ENCODE peak calls at places on chromosome 10, in seven cellular contexts. One of them, this sample, is unnamed.

GRCh38 chr10:19788075-19788686 is 28.1 kb upstream of the PLXDC2 start:
- DNase-seq in endodermal cell: peak; percentile 75
- DNase-seq in neural progenitor cell: peak; percentile 66
- DNase-seq in mammary epithelial cell: peak; percentile 20
- DNase-seq in BJ: peak; percentile 8
- DNase-seq in IMR-90: peak; percentile 73
- DNase-seq in AG09309: peak; percentile 18
- DNase-seq in this sample: peak; percentile 23

GRCh38 chr10:49163741-49164140 is 24.4 kb downstream of the TMEM273 start:
- DNase-seq in endodermal cell: no peak
- DNase-seq in neural progenitor cell: no peak
- DNase-seq in mammary epithelial cell: no peak
- DNase-seq in BJ: no peak
- DNase-seq in IMR-90: peak; percentile 96
- DNase-seq in AG09309: no peak
- DNase-seq in this sample: no peak

GRCh38 chr10:125691160-125691981 is 8.4 kb upstream of the TEX36 start:
- DNase-seq in endodermal cell: no peak
- DNase-seq in neural progenitor cell: no peak
- DNase-seq in mammary epithelial cell: no peak
- DNase-seq in BJ: peak; percentile 76
- DNase-seq in IMR-90: no peak
- DNase-seq in AG09309: peak; percentile 78
- DNase-seq in this sample: peak; percentile 67

GRCh38 chr10:132326925-132327324 is 5.1 kb upstream of the LRRC27 start:
- DNase-seq in endodermal cell: no peak
- DNase-seq in neural progenitor cell: no peak
- DNase-seq in mammary epithelial cell: no peak
- DNase-seq in BJ: no peak
- DNase-seq in IMR-90: no peak
- DNase-seq in AG09309: no peak
- DNase-seq in this sample: no peak

GRCh38 chr10:73439055-73439454 is 5.7 kb upstream of the MSS51 start:
- DNase-seq in endodermal cell: no peak
- DNase-seq in neural progenitor cell: no peak
- DNase-seq in mammary epithelial cell: peak; percentile 2
- DNase-seq in BJ: no peak
- DNase-seq in IMR-90: peak; percentile 66
- DNase-seq in AG09309: no peak
- DNase-seq in this sample: no peak

GRCh38 chr10:23293145-23293724 is 51.4 kb downstream of the C10orf67 start:
- DNase-seq in endodermal cell: peak; percentile 88
- DNase-seq in neural progenitor cell: peak; percentile 86
- DNase-seq in mammary epithelial cell: peak; percentile 20
- DNase-seq in BJ: no peak
- DNase-seq in IMR-90: peak; percentile 9
- DNase-seq in AG09309: no peak
- DNase-seq in this sample: no peak

GRCh38 chr10:121910673-121911420 is 17.0 kb downstream of the ATE1 start:
- DNase-seq in endodermal cell: no peak
- DNase-seq in neural progenitor cell: no peak
- DNase-seq in mammary epithelial cell: peak; percentile 27
- DNase-seq in BJ: no peak
- DNase-seq in IMR-90: peak; percentile 81
- DNase-seq in AG09309: no peak
- DNase-seq in this sample: no peak

GRCh38 chr10:124414077-124414476 is 4.6 kb downstream of the OAT start:
- DNase-seq in endodermal cell: no peak
- DNase-seq in neural progenitor cell: no peak
- DNase-seq in mammary epithelial cell: peak; percentile 8
- DNase-seq in BJ: no peak
- DNase-seq in IMR-90: peak; percentile 30
- DNase-seq in AG09309: peak; percentile 23
- DNase-seq in this sample: peak; percentile 28

GRCh38 chr10:8079126-8079525 is 24.6 kb downstream of the GATA3 start:
- DNase-seq in endodermal cell: no peak
- DNase-seq in neural progenitor cell: no peak
- DNase-seq in mammary epithelial cell: no peak
- DNase-seq in BJ: no peak
- DNase-seq in IMR-90: no peak
- DNase-seq in AG09309: no peak
- DNase-seq in this sample: no peak

GRCh38 chr10:110260746-110261477 is 43.8 kb downstream of the SMNDC1 start:
- DNase-seq in endodermal cell: no peak
- DNase-seq in neural progenitor cell: no peak
- DNase-seq in mammary epithelial cell: no peak
- DNase-seq in BJ: peak; percentile 30
- DNase-seq in IMR-90: peak; percentile 60
- DNase-seq in AG09309: no peak
- DNase-seq in this sample: no peak

GRCh38 chr10:133403359-133403758 is 9.4 kb downstream of the MTG1 start:
- DNase-seq in endodermal cell: no peak
- DNase-seq in neural progenitor cell: no peak
- DNase-seq in mammary epithelial cell: no peak
- DNase-seq in BJ: no peak
- DNase-seq in IMR-90: no peak
- DNase-seq in AG09309: no peak
- DNase-seq in this sample: no peak
- TF ChIP-seq CTCF in endodermal cell: no peak
- TF ChIP-seq CTCF in neural progenitor cell: no peak
- TF ChIP-seq CTCF in mammary epithelial cell: no peak
- TF ChIP-seq CTCF in BJ: no peak
- TF ChIP-seq CTCF in IMR-90: no peak
- TF ChIP-seq CTCF in AG09309: no peak
- TF ChIP-seq CTCF in this sample: no peak

GRCh38 chr10:25696013-25696708 is 237.9 kb upstream of the MYO3A start:
- DNase-seq in endodermal cell: peak; percentile 71
- DNase-seq in neural progenitor cell: no peak
- DNase-seq in mammary epithelial cell: no peak
- DNase-seq in BJ: no peak
- DNase-seq in IMR-90: no peak
- DNase-seq in AG09309: no peak
- DNase-seq in this sample: no peak
- TF ChIP-seq CTCF in endodermal cell: peak; percentile 62
- TF ChIP-seq CTCF in neural progenitor cell: peak; percentile 29
- TF ChIP-seq CTCF in mammary epithelial cell: no peak
- TF ChIP-seq CTCF in BJ: no peak
- TF ChIP-seq CTCF in IMR-90: no peak
- TF ChIP-seq CTCF in AG09309: no peak
- TF ChIP-seq CTCF in this sample: no peak

GRCh38 chr10:99360935-99361334 is 31.8 kb downstream of the CNNM1 start:
- DNase-seq in endodermal cell: no peak
- DNase-seq in neural progenitor cell: no peak
- DNase-seq in mammary epithelial cell: no peak
- DNase-seq in BJ: no peak
- DNase-seq in IMR-90: no peak
- DNase-seq in AG09309: no peak
- DNase-seq in this sample: no peak
- TF ChIP-seq CTCF in endodermal cell: peak; percentile 48
- TF ChIP-seq CTCF in neural progenitor cell: no peak
- TF ChIP-seq CTCF in mammary epithelial cell: no peak
- TF ChIP-seq CTCF in BJ: no peak
- TF ChIP-seq CTCF in IMR-90: no peak
- TF ChIP-seq CTCF in AG09309: no peak
- TF ChIP-seq CTCF in this sample: no peak

GRCh38 chr10:5948999-5949759 is 28.2 kb downstream of the IL15RA start:
- DNase-seq in endodermal cell: peak; percentile 85
- DNase-seq in neural progenitor cell: peak; percentile 71
- DNase-seq in mammary epithelial cell: peak; percentile 55
- DNase-seq in BJ: no peak
- DNase-seq in IMR-90: peak; percentile 71
- DNase-seq in AG09309: no peak
- DNase-seq in this sample: no peak
- TF ChIP-seq CTCF in endodermal cell: peak; percentile 75
- TF ChIP-seq CTCF in neural progenitor cell: peak; percentile 65
- TF ChIP-seq CTCF in mammary epithelial cell: peak; percentile 54
- TF ChIP-seq CTCF in BJ: peak; percentile 63
- TF ChIP-seq CTCF in IMR-90: peak; percentile 66
- TF ChIP-seq CTCF in AG09309: peak; percentile 78
- TF ChIP-seq CTCF in this sample: peak; percentile 60

GRCh38 chr10:104906112-104906511 is 265.0 kb downstream of the SORCS3 start:
- DNase-seq in endodermal cell: no peak
- DNase-seq in neural progenitor cell: no peak
- DNase-seq in mammary epithelial cell: no peak
- DNase-seq in BJ: no peak
- DNase-seq in IMR-90: no peak
- DNase-seq in AG09309: no peak
- DNase-seq in this sample: no peak
- TF ChIP-seq CTCF in endodermal cell: peak; percentile 67
- TF ChIP-seq CTCF in neural progenitor cell: no peak
- TF ChIP-seq CTCF in mammary epithelial cell: no peak
- TF ChIP-seq CTCF in BJ: no peak
- TF ChIP-seq CTCF in IMR-90: no peak
- TF ChIP-seq CTCF in AG09309: no peak
- TF ChIP-seq CTCF in this sample: no peak

GRCh38 chr10:9636206-9636605 is 1381.5 kb upstream of the CELF2 start:
- DNase-seq in endodermal cell: no peak
- DNase-seq in neural progenitor cell: no peak
- DNase-seq in mammary epithelial cell: no peak
- DNase-seq in BJ: no peak
- DNase-seq in IMR-90: peak; percentile 65
- DNase-seq in AG09309: no peak
- DNase-seq in this sample: no peak

GRCh38 chr10:9635691-9636090 is 1382.0 kb upstream of the CELF2 start:
- DNase-seq in endodermal cell: no peak
- DNase-seq in neural progenitor cell: no peak
- DNase-seq in mammary epithelial cell: no peak
- DNase-seq in BJ: no peak
- DNase-seq in IMR-90: peak; percentile 94
- DNase-seq in AG09309: no peak
- DNase-seq in this sample: no peak

DNA sequence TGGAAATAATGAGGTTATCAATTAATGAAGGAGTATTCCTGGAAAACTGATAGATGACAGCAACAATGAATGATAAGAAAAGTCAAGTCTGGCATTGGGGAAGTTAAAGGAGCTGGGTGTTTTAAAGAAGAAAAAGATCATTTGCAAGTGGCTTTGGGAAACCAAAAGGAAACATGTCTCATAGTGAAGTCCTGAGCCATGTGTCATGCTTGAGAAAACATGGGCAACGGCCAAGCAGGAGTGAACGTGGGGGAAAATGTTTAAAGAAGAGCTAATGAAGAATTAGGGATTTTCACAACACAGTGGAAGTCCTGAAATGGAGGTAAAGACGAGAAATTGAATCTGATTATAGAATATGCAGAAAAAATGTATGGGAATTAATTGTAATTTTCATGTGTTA is 1383.2 kb upstream of the CELF2 start:
- DNase-seq in endodermal cell: no peak
- DNase-seq in neural progenitor cell: no peak
- DNase-seq in mammary epithelial cell: no peak
- DNase-seq in BJ: no peak
- DNase-seq in IMR-90: peak; percentile 90
- DNase-seq in AG09309: no peak
- DNase-seq in this sample: no peak
- TF ChIP-seq CTCF in endodermal cell: no peak
- TF ChIP-seq CTCF in neural progenitor cell: no peak
- TF ChIP-seq CTCF in mammary epithelial cell: no peak
- TF ChIP-seq CTCF in BJ: no peak
- TF ChIP-seq CTCF in IMR-90: no peak
- TF ChIP-seq CTCF in AG09309: no peak
- TF ChIP-seq CTCF in this sample: no peak

GRCh38 chr10:86287966-86288579 is 78.5 kb downstream of the GRID1 start:
- DNase-seq in endodermal cell: peak; percentile 17
- DNase-seq in neural progenitor cell: no peak
- DNase-seq in mammary epithelial cell: no peak
- DNase-seq in BJ: no peak
- DNase-seq in IMR-90: no peak
- DNase-seq in AG09309: no peak
- DNase-seq in this sample: no peak
- TF ChIP-seq CTCF in endodermal cell: no peak
- TF ChIP-seq CTCF in neural progenitor cell: no peak
- TF ChIP-seq CTCF in mammary epithelial cell: no peak
- TF ChIP-seq CTCF in BJ: no peak
- TF ChIP-seq CTCF in IMR-90: no peak
- TF ChIP-seq CTCF in AG09309: no peak
- TF ChIP-seq CTCF in this sample: no peak

GRCh38 chr10:14299516-14299915 is 31.2 kb downstream of the FRMD4A start:
- DNase-seq in endodermal cell: no peak
- DNase-seq in neural progenitor cell: no peak
- DNase-seq in mammary epithelial cell: no peak
- DNase-seq in BJ: no peak
- DNase-seq in IMR-90: no peak
- DNase-seq in AG09309: no peak
- DNase-seq in this sample: no peak
- TF ChIP-seq CTCF in endodermal cell: no peak
- TF ChIP-seq CTCF in neural progenitor cell: no peak
- TF ChIP-seq CTCF in mammary epithelial cell: no peak
- TF ChIP-seq CTCF in BJ: no peak
- TF ChIP-seq CTCF in IMR-90: no peak
- TF ChIP-seq CTCF in AG09309: no peak
- TF ChIP-seq CTCF in this sample: no peak

DNA sequence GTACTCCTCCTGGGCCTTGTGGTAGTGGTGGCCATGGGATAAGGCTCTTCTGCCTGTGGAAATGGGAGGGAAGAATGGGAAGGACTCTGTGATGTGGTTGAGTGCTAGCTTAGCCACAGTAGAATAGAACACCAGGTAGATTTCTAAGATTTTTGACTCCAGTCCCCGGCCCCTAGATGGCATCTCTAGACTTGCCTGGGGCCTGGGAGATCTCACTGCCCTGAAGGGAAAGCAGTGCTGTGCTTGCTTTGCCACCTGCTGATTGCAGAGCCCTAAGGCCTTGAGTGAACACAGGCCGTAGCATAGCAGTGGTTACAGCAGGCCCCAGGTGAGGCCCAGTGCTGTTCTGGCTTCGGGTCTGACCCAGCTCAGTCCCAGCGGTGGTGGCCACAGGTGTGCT is 252.0 kb downstream of the TCF7L2 start:
- DNase-seq in endodermal cell: peak; percentile 74
- DNase-seq in neural progenitor cell: peak; percentile 21
- DNase-seq in mammary epithelial cell: no peak
- DNase-seq in BJ: no peak
- DNase-seq in IMR-90: no peak
- DNase-seq in AG09309: no peak
- DNase-seq in this sample: no peak
- TF ChIP-seq CTCF in endodermal cell: peak; percentile 66
- TF ChIP-seq CTCF in neural progenitor cell: peak; percentile 4
- TF ChIP-seq CTCF in mammary epithelial cell: no peak
- TF ChIP-seq CTCF in BJ: no peak
- TF ChIP-seq CTCF in IMR-90: no peak
- TF ChIP-seq CTCF in AG09309: no peak
- TF ChIP-seq CTCF in this sample: no peak

DNA sequence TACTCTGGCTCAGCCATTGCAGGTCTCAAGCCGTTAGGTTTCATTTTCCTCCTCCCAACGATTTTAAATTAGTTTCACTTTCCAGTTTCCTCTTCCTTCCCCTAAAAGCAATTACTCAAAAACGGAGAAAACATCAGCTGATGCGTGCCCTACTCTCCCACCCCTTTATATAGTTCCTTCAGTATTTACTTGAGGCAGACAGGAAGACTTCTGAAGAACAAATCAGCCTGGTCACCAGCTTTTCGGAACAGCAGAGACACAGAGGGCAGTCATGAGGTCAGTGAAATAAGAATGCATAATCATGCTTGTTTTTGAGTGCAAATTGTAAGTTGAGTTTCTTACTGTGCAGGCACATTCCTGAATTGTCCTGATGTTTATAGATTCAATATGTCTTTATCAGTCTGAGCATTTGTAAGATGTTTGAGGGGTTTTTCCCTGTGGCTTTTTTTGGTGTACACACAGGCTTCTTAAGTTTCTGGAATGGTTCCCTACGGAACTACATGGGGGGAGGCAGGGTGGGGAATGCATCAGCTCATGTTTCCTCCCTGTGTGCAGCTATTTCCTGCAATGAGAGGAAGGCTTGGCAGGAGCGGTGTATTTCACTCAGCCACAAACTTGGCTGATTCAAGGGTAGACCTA is at the start of gene IFIT3:
- DNase-seq in endodermal cell: no peak
- DNase-seq in neural progenitor cell: no peak
- DNase-seq in mammary epithelial cell: peak; percentile 67
- DNase-seq in BJ: peak; percentile 86
- DNase-seq in IMR-90: peak; percentile 96
- DNase-seq in AG09309: peak; percentile 72
- DNase-seq in this sample: peak; percentile 91
- TF ChIP-seq CTCF in endodermal cell: no peak
- TF ChIP-seq CTCF in neural progenitor cell: no peak
- TF ChIP-seq CTCF in mammary epithelial cell: no peak
- TF ChIP-seq CTCF in BJ: peak; percentile 5
- TF ChIP-seq CTCF in IMR-90: no peak
- TF ChIP-seq CTCF in AG09309: no peak
- TF ChIP-seq CTCF in this sample: no peak